ENCODE peak calls at places on chromosomes 5 and 9, in eight cellular contexts. X, U, T, F, W, N, C and L are unnamed samples.

GRCh38 chr5:96626956-96627355 is 35.2 kb upstream of the CAST start:
- DNase-seq in F (no peak), C (peak), T (no peak), N (peak), U (no peak), W (peak), X (peak), L (no peak)

GRCh38 chr9:109953813-109954489 is 174.0 kb downstream of the PALM2AKAP2 start:
- DNase-seq in W (no peak), F (no peak), U (no peak), C (no peak), T (no peak), X (no peak), N (no peak), L (no peak)

GRCh38 chr5:161660806-161661205 is 24.7 kb upstream of the GABRA6 start:
- DNase-seq in X (no peak), F (no peak), U (no peak), W (no peak), N (no peak), T (no peak), C (no peak), L (no peak)

GRCh38 chr9:131111854-131112311 is 13.5 kb upstream of the NUP214 start:
- DNase-seq in N (no peak), F (no peak), X (no peak), U (no peak), W (no peak), T (no peak), C (no peak), L (no peak)

GRCh38 chr9:71819115-71819739 is 50.9 kb upstream of the CEMIP2 start:
- DNase-seq in X (peak), U (no peak), N (peak), W (peak), T (no peak), C (peak), F (no peak), L (peak)

GRCh38 chr5:134784241-134784920 is 25.8 kb downstream of the DDX46 start:
- DNase-seq in C (peak), U (no peak), F (no peak), N (no peak), X (peak), T (peak), W (no peak), L (no peak)

GRCh38 chr5:106307265-106307664 is 1363.5 kb downstream of the EFNA5 start:
- DNase-seq in W (no peak), F (no peak), U (no peak), C (no peak), X (no peak), T (no peak), N (no peak), L (no peak)

GRCh38 chr5:100904259-100904822 is 1.3 kb upstream of the ST8SIA4 start:
- DNase-seq in C (no peak), N (no peak), T (no peak), X (no peak), F (no peak), W (no peak), U (no peak), L (no peak)

GRCh38 chr9:123368481-123369153 is 12.6 kb downstream of the CRB2 start:
- DNase-seq in W (no peak), T (no peak), X (no peak), U (no peak), F (no peak), C (no peak), N (no peak), L (no peak)

GRCh38 chr9:76962732-76963131 is 56.7 kb upstream of the FOXB2 start:
- DNase-seq in W (no peak), F (no peak), C (no peak), X (no peak), U (no peak), T (no peak), N (no peak), L (no peak)

GRCh38 chr9:124855944-124856773 is 2.9 kb downstream of the WDR38 start:
- DNase-seq in U (no peak), X (peak), W (peak), T (no peak), C (no peak), N (peak), F (no peak), L (no peak)

GRCh38 chr5:3593771-3594513 is 1.7 kb upstream of the IRX1 start:
- DNase-seq in X (peak), N (no peak), U (no peak), W (no peak), F (no peak), T (no peak), C (no peak), L (no peak)

GRCh38 chr5:94893404-94894145 is 275.1 kb downstream of the SLF1 start:
- DNase-seq in T (no peak), F (no peak), W (peak), X (peak), U (no peak), C (peak), N (no peak), L (no peak)

GRCh38 chr9:96721731-96722429 is 56.0 kb downstream of the ZNF510 start:
- DNase-seq in W (no peak), N (no peak), U (no peak), T (no peak), X (no peak), F (no peak), C (no peak), L (no peak)

GRCh38 chr9:83444110-83444509 is 94.1 kb downstream of the FRMD3 start:
- DNase-seq in T (no peak), N (no peak), W (no peak), X (no peak), C (peak), F (no peak), U (no peak), L (no peak)

GRCh38 chr9:110746211-110746930 is 77.8 kb downstream of the MUSK start:
- DNase-seq in N (no peak), X (peak), W (peak), T (no peak), U (no peak), C (peak), F (no peak), L (no peak)

GRCh38 chr5:147921134-147921533 is 14.8 kb upstream of the C5orf46 start:
- DNase-seq in W (no peak), C (no peak), F (no peak), U (no peak), N (no peak), T (no peak), X (no peak), L (no peak)

GRCh38 chr9:37036237-37037136 is 2.4 kb upstream of the PAX5 start:
- DNase-seq in U (no peak), N (peak), C (peak), X (peak), T (no peak), W (peak), F (no peak), L (no peak)

GRCh38 chr5:132822650-132823480 is 7.6 kb downstream of the SHROOM1 start:
- DNase-seq in U (no peak), F (no peak), T (no peak), N (no peak), W (no peak), X (peak), C (peak), L (peak)

GRCh38 chr5:116887104-116887503 is 312.5 kb upstream of the SEMA6A start:
- DNase-seq in U (no peak), W (no peak), C (no peak), T (no peak), F (no peak), N (no peak), X (peak), L (no peak)

GRCh38 chr5:152505442-152506042 is 100.5 kb upstream of the NMUR2 start:
- DNase-seq in F (no peak), X (peak), W (peak), T (peak), C (peak), U (peak), N (peak), L (peak)

GRCh38 chr9:20962487-20962886 is 69.0 kb downstream of the HACD4 start:
- DNase-seq in C (no peak), N (no peak), X (no peak), W (no peak), T (no peak), F (no peak), U (no peak), L (no peak)

GRCh38 chr5:84249918-84250635 is 134.6 kb downstream of the EDIL3 start:
- DNase-seq in W (peak), F (no peak), U (no peak), X (peak), C (peak), N (peak), T (no peak), L (no peak)

GRCh38 chr5:175206651-175207050 is 237.3 kb downstream of the DRD1 start:
- DNase-seq in T (no peak), F (no peak), N (no peak), C (no peak), W (peak), X (no peak), U (no peak), L (no peak)

GRCh38 chr5:82812575-82812974 is 264.6 kb downstream of the TMEM167A start:
- DNase-seq in N (no peak), C (peak), T (no peak), F (no peak), U (no peak), X (peak), W (no peak), L (no peak)

GRCh38 chr5:138645778-138646575 is 70.8 kb upstream of the HSPA9 start:
- DNase-seq in N (no peak), W (no peak), C (no peak), F (no peak), U (no peak), T (no peak), X (no peak), L (no peak)

GRCh38 chr9:128627906-128628305 is 28.7 kb downstream of the DYNC2I2 start:
- DNase-seq in W (no peak), N (no peak), F (no peak), U (no peak), C (no peak), X (no peak), T (no peak), L (no peak)

GRCh38 chr9:97559111-97559514 is 57.6 kb downstream of the TMOD1 start:
- DNase-seq in N (no peak), U (no peak), F (no peak), X (no peak), T (no peak), C (no peak), W (no peak), L (no peak)

GRCh38 chr5:124692324-124692723 is 54.1 kb downstream of the ZNF608 start:
- DNase-seq in F (no peak), N (no peak), X (no peak), C (peak), W (no peak), T (no peak), U (no peak), L (no peak)

GRCh38 chr5:127757576-127757975 is 54.4 kb downstream of the CCDC192 start:
- DNase-seq in F (no peak), T (peak), W (peak), N (peak), C (peak), U (peak), X (peak), L (no peak)

GRCh38 chr5:132491368-132492364 is 1.1 kb upstream of the IRF1 start:
- DNase-seq in U (no peak), T (no peak), F (no peak), W (no peak), N (no peak), C (no peak), X (no peak), L (peak)

GRCh38 chr5:108003178-108003577 is 332.4 kb upstream of the EFNA5 start:
- DNase-seq in C (peak), F (no peak), U (peak), W (no peak), N (peak), T (peak), X (peak), L (no peak)

GRCh38 chr5:113150221-113150620 is 173.6 kb downstream of the DCP2 start:
- DNase-seq in F (no peak), T (no peak), X (no peak), W (no peak), N (no peak), U (no peak), C (no peak), L (no peak)

GRCh38 chr5:96567188-96567587 is 95.0 kb upstream of the CAST start:
- DNase-seq in T (no peak), N (peak), C (peak), W (peak), F (no peak), U (no peak), X (peak), L (no peak)

GRCh38 chr5:53416144-53416730 is 64.2 kb upstream of the FST start:
- DNase-seq in W (no peak), X (peak), C (no peak), T (no peak), N (no peak), U (no peak), F (no peak), L (no peak)

GRCh38 chr5:35780236-35780635 is 76.5 kb upstream of the IL7R start:
- DNase-seq in F (no peak), C (no peak), N (no peak), T (no peak), W (no peak), X (no peak), U (no peak), L (no peak)

GRCh38 chr5:43997647-43998251 is 391.5 kb downstream of the FGF10 start:
- DNase-seq in T (peak), F (no peak), X (no peak), C (no peak), N (peak), U (peak), W (peak), L (no peak)

GRCh38 chr9:126496181-126496576 is 117.5 kb upstream of the LMX1B start:
- DNase-seq in N (no peak), T (no peak), W (no peak), X (no peak), F (no peak), U (no peak), C (no peak), L (no peak)

GRCh38 chr5:144460608-144461007 is 289.9 kb downstream of the KCTD16 start:
- DNase-seq in X (no peak), N (no peak), C (no peak), F (no peak), W (no peak), U (no peak), T (no peak), L (no peak)

GRCh38 chr5:111259636-111260035 is 35.5 kb downstream of the CAMK4 start:
- DNase-seq in W (no peak), U (no peak), N (no peak), C (no peak), F (no peak), T (no peak), X (no peak), L (no peak)

GRCh38 chr5:179869641-179870402 is 11.2 kb upstream of the MRNIP start:
- DNase-seq in F (no peak), W (no peak), N (no peak), X (no peak), U (no peak), C (no peak), T (no peak), L (no peak)

GRCh38 chr5:179871506-179871905 is 12.9 kb upstream of the MRNIP start:
- DNase-seq in T (no peak), X (no peak), C (no peak), N (no peak), W (no peak), F (no peak), U (no peak), L (no peak)

GRCh38 chr5:179869101-179869500 is 10.5 kb upstream of the MRNIP start:
- DNase-seq in C (no peak), W (no peak), F (no peak), X (no peak), N (no peak), U (no peak), T (no peak), L (no peak)

GRCh38 chr5:179870952-179871351 is 12.3 kb upstream of the MRNIP start:
- DNase-seq in T (no peak), N (no peak), W (no peak), F (no peak), C (no peak), U (no peak), X (no peak), L (no peak)

GRCh38 chr5:179870403-179870903 is 11.8 kb upstream of the MRNIP start:
- DNase-seq in T (peak), N (no peak), X (peak), F (peak), U (no peak), W (peak), C (peak), L (no peak)
- TF ChIP-seq CTCF in T (peak), N (peak), X (peak), F (no peak), U (no peak), W (peak), C (peak), L (no peak)

GRCh38 chr9:100472725-100473261 is at the start of gene TMEFF1:
- DNase-seq in N (no peak), X (peak), W (peak), T (no peak), F (no peak), C (peak), U (no peak), L (peak)
- TF ChIP-seq CTCF in N (no peak), X (no peak), W (no peak), T (no peak), F (no peak), C (no peak), U (peak), L (no peak)

GRCh38 chr5:59218424-59219045 is 635.7 kb downstream of the RAB3C start:
- DNase-seq in C (peak), U (no peak), X (peak), N (no peak), W (peak), T (no peak), F (no peak), L (no peak)
- TF ChIP-seq CTCF in C (peak), U (no peak), X (peak), N (no peak), W (peak), T (no peak), F (peak), L (peak)

GRCh38 chr5:150649828-150650712 is 9.6 kb downstream of the SYNPO start:
- DNase-seq in F (no peak), T (no peak), X (no peak), N (no peak), U (no peak), C (no peak), W (no peak), L (no peak)

GRCh38 chr5:150649108-150649827 is 8.8 kb downstream of the SYNPO start:
- DNase-seq in U (no peak), N (no peak), F (no peak), C (no peak), X (no peak), T (no peak), W (no peak), L (no peak)

GRCh38 chr5:150648294-150649107 is 8.0 kb downstream of the SYNPO start:
- DNase-seq in X (no peak), N (no peak), W (no peak), F (no peak), T (no peak), U (no peak), C (no peak), L (no peak)

GRCh38 chr5:150645070-150645700 is 4.7 kb downstream of the SYNPO start:
- DNase-seq in C (peak), F (no peak), T (no peak), N (peak), W (peak), X (no peak), U (no peak), L (no peak)

GRCh38 chr5:150647275-150648251 is 7.1 kb downstream of the SYNPO start:
- DNase-seq in C (no peak), N (no peak), W (no peak), T (no peak), U (no peak), X (no peak), F (no peak), L (no peak)
- TF ChIP-seq CTCF in C (no peak), N (no peak), W (no peak), T (no peak), U (no peak), X (no peak), F (no peak), L (no peak)

GRCh38 chr5:78899922-78900362 is 85.2 kb downstream of the ARSB start:
- DNase-seq in U (no peak), X (peak), F (no peak), C (peak), N (peak), T (peak), W (peak), L (no peak)
- TF ChIP-seq CTCF in U (peak), X (peak), F (no peak), C (peak), N (peak), T (peak), W (peak), L (peak)

GRCh38 chr9:133506653-133507038 is 18.1 kb downstream of the MYMK start:
- DNase-seq in F (no peak), C (peak), X (no peak), T (peak), W (peak), N (peak), U (peak), L (no peak)
- TF ChIP-seq CTCF in F (no peak), C (peak), X (no peak), T (no peak), W (no peak), N (no peak), U (no peak), L (no peak)

DNA sequence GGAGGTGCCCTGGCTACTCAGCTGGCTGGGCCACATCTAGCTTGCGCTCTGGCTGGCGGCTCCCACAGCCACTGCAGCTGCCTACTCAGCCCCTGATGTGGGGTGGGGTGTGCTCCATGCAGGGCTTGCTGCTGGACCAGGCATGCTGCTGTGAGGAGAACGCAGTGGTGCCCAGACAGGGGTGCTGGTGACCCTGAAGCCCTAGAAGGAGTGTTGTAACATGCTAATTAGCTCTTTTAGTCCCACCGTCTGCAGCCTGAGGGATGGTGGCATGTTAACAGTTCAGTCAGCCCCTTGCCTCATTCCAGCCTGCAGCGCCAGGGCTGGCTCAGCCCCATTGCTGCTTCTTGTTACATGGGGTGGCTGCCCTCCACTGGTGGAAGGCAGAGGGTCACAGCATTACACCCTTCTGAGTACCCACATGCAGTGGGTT is 642.3 kb downstream of the DMRTA1 start:
- DNase-seq in T (no peak), N (no peak), U (no peak), W (peak), C (no peak), F (no peak), X (peak), L (no peak)
- TF ChIP-seq CTCF in T (peak), N (no peak), U (no peak), W (peak), C (no peak), F (no peak), X (no peak), L (no peak)

GRCh38 chr9:78261403-78262001 is 25.6 kb downstream of the CEP78 start:
- DNase-seq in F (no peak), X (peak), T (no peak), C (peak), U (no peak), W (peak), N (peak), L (no peak)
- TF ChIP-seq CTCF in F (no peak), X (peak), T (peak), C (peak), U (peak), W (peak), N (peak), L (peak)

DNA sequence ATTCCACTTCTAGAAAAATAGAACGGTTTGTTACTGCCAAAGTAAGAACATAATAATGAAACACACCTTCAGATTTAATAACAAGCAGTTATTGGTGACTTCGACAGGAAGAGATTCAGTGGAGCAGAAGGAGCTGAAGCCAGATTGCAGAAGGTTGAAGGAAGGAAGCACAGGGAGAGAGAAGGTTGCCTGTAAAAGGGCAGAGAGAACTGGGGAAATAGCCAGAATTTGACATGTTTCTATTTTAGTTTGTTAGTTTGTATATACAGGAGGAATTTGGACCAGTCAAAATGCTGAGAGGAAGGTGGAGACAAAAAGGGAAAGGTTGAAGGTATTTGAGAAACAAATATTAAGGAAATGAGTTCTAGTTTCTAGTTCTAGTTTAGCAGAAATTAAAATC is 269.2 kb upstream of the ELAVL2 start:
- DNase-seq in U (no peak), N (no peak), F (no peak), W (no peak), C (no peak), X (no peak), T (no peak), L (no peak)
- TF ChIP-seq CTCF in U (no peak), N (no peak), F (no peak), W (no peak), C (no peak), X (no peak), T (no peak), L (no peak)

GRCh38 chr9:107290619-107291018 is 7.5 kb downstream of the RAD23B start:
- DNase-seq in W (no peak), U (no peak), N (no peak), C (no peak), X (no peak), F (no peak), T (no peak), L (no peak)
- TF ChIP-seq CTCF in W (no peak), U (no peak), N (no peak), C (no peak), X (no peak), F (no peak), T (no peak), L (no peak)